ENCODE peak calls at places on chromosomes 16 and 17, in six cellular contexts. D is left ventricle myocardium inferior; F is H9; B is CD8-positive, alpha-beta memory T cell; A is neural progenitor cell; Y is dorsolateral prefrontal cortex. G is an unnamed sample.

GRCh38 chr16:10992797-10993196 is 48.4 kb downstream of the CLEC16A start:
- DNase-seq in D (no peak), F (peak; percentile 50), B (no peak), A (no peak), Y (no peak), G (no peak)

GRCh38 chr17:74566132-74566753 is 1.1 kb downstream of the CD300H start:
- DNase-seq in D (no peak), F (peak; percentile 88), B (peak; percentile 8), A (peak; percentile 72), Y (peak; percentile 43), G (peak; percentile 82)

GRCh38 chr16:85663891-85664321 is 24.8 kb downstream of the GINS2 start:
- DNase-seq in D (peak; percentile 20), F (no peak), B (no peak), A (no peak), Y (no peak), G (peak; percentile 66)

GRCh38 chr16:11833951-11834695 is 17.2 kb downstream of the RSL1D1 start:
- DNase-seq in D (no peak), F (no peak), B (no peak), A (no peak), Y (no peak), G (no peak)

GRCh38 chr16:27401768-27402568 is at the start of gene IL21R:
- DNase-seq in D (peak; percentile 73), F (no peak), B (peak; percentile 91), A (peak; percentile 14), Y (no peak), G (peak; percentile 96)

GRCh38 chr17:63165420-63165819 is 199.4 kb downstream of the TANC2 start:
- DNase-seq in D (no peak), F (no peak), B (no peak), A (no peak), Y (no peak), G (no peak)

GRCh38 chr17:41702712-41703111 is 9.4 kb upstream of the GAST start:
- DNase-seq in D (no peak), F (no peak), B (no peak), A (no peak), Y (no peak), G (no peak)

GRCh38 chr17:59761385-59762021 is 54.0 kb downstream of the VMP1 start:
- DNase-seq in D (no peak), F (no peak), B (no peak), A (peak; percentile 54), Y (no peak), G (no peak)

GRCh38 chr16:27171584-27171983 is 31.7 kb upstream of the KDM8 start:
- DNase-seq in D (no peak), F (no peak), B (no peak), A (no peak), Y (no peak), G (no peak)

GRCh38 chr17:1360975-1361374 is 39.0 kb downstream of the YWHAE start:
- DNase-seq in D (no peak), F (no peak), B (no peak), A (no peak), Y (no peak), G (no peak)

GRCh38 chr16:66161942-66162341 is 204.5 kb upstream of the CDH5 start:
- DNase-seq in D (no peak), F (no peak), B (no peak), A (no peak), Y (no peak), G (no peak)
- H3K27ac ChIP-seq in D (no peak overlapping the region), F (no peak overlapping the region), B (no peak overlapping the region), A (no peak overlapping the region), Y (no peak overlapping the region), G (no peak overlapping the region)

GRCh38 chr16:86952769-86953168 is 364.4 kb downstream of the C16orf95 start:
- DNase-seq in D (no peak), F (no peak), B (no peak), A (no peak), Y (no peak), G (no peak)

GRCh38 chr16:86949630-86950029 is 367.6 kb downstream of the C16orf95 start:
- DNase-seq in D (no peak), F (no peak), B (no peak), A (no peak), Y (no peak), G (no peak)

GRCh38 chr16:86951831-86952598 is 365.2 kb downstream of the C16orf95 start:
- DNase-seq in D (peak; percentile 50), F (no peak), B (no peak), A (no peak), Y (no peak), G (no peak)

GRCh38 chr16:86949116-86949515 is 368.1 kb downstream of the C16orf95 start:
- DNase-seq in D (no peak), F (no peak), B (no peak), A (no peak), Y (no peak), G (no peak)

DNA sequence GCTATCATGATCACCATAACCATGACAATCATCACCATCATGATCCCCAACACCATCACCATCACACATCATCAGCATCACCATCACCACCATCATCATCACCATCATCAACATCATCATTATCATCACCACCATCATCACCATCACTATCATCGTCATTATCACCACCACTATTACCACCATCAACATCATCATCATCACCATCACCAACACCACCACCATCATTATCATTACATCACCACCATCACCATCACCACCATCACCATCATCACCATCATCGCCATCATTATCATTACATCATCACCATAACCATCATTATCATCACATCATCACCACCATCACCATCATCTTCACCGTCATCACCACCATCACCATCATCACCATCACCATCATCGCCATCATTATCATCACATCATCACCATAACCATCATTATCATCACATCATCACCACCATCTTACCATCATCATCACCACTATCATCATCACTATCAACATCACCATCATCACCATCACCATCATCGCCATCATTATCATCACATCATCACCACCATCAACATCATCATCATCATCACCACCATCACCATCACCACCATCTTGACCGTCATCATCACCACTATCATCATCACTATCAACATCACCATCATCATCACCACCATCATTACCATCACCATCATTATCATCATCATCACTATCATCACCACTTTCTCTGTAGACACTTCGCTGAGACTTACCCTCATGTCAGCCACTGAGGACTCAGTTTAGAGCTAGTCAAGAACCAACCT is 366.0 kb downstream of the C16orf95 start:
- DNase-seq in D (no peak), F (no peak), B (no peak), A (no peak), Y (no peak), G (no peak)
- H3K27ac ChIP-seq in D (no peak overlapping the region), F (no peak overlapping the region), B (no peak overlapping the region), A (no peak overlapping the region), Y (no peak overlapping the region), G (no peak overlapping the region)

GRCh38 chr17:78338860-78339259 is 21.0 kb downstream of the SOCS3 start:
- DNase-seq in D (no peak), F (no peak), B (no peak), A (no peak), Y (no peak), G (no peak)

GRCh38 chr17:78332991-78333390 is 26.9 kb downstream of the SOCS3 start:
- DNase-seq in D (no peak), F (no peak), B (no peak), A (no peak), Y (no peak), G (no peak)

GRCh38 chr17:78332530-78332929 is 27.3 kb downstream of the SOCS3 start:
- DNase-seq in D (no peak), F (no peak), B (no peak), A (no peak), Y (no peak), G (no peak)

GRCh38 chr17:78337244-78338109 is 22.4 kb downstream of the SOCS3 start:
- DNase-seq in D (no peak), F (peak; percentile 36), B (no peak), A (no peak), Y (no peak), G (peak; percentile 86)

GRCh38 chr17:78335176-78335575 is 24.7 kb downstream of the SOCS3 start:
- DNase-seq in D (no peak), F (no peak), B (no peak), A (no peak), Y (no peak), G (no peak)
- H3K27ac ChIP-seq in D (no peak overlapping the region), F (no peak overlapping the region), B (no peak overlapping the region), A (no peak overlapping the region), Y (no peak overlapping the region), G (no peak overlapping the region)

GRCh38 chr17:50953831-50954601 is 87.9 kb upstream of the TOB1 start:
- DNase-seq in D (peak; percentile 61), F (peak; percentile 93), B (no peak), A (peak; percentile 69), Y (no peak), G (no peak)

GRCh38 chr17:50954641-50955121 is 88.5 kb upstream of the TOB1 start:
- DNase-seq in D (no peak), F (no peak), B (no peak), A (no peak), Y (no peak), G (no peak)

GRCh38 chr17:50956409-50956749 is 90.2 kb upstream of the TOB1 start:
- DNase-seq in D (no peak), F (no peak), B (no peak), A (no peak), Y (no peak), G (no peak)

GRCh38 chr17:50955667-50956120 is 89.5 kb upstream of the TOB1 start:
- DNase-seq in D (no peak), F (no peak), B (no peak), A (no peak), Y (no peak), G (no peak)

DNA sequence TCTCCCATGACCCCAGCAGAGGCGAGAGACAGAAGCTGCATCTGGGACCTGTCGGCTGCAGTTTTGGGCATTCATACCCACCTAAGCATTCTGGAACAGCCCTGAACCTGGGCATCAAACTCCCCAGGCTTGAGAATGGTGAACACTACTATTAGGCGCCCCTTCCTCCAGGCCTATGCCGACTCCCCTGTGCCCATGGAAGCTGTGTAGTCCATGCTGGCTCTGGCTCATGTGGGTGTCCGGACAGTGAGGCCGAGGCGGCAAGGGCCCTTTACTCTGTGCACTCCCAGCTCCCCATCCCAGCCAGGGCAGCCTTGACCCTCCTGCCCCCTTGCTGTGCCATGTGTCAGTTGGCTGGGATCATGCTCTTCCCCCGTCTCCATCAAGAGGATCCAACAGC is 89.0 kb upstream of the TOB1 start:
- DNase-seq in D (no peak), F (peak; percentile 34), B (no peak), A (no peak), Y (no peak), G (no peak)
- H3K27ac ChIP-seq in D (peak overlapping the region; percentile 82), F (no peak overlapping the region), B (no peak overlapping the region), A (no peak overlapping the region), Y (peak overlapping the region; percentile 33), G (peak overlapping the region; percentile 69)

GRCh38 chr17:48725294-48726064 is 2.5 kb downstream of the PRAC2 start:
- DNase-seq in D (no peak), F (no peak), B (no peak), A (no peak), Y (no peak), G (no peak)
- H3K27ac ChIP-seq in D (no peak overlapping the region), F (no peak overlapping the region), B (no peak overlapping the region), A (no peak overlapping the region), Y (no peak overlapping the region), G (no peak overlapping the region)